ENCODE peak calls at places on chromosomes 3 and 15, in five cellular contexts. C is stimulated activated CD4-positive, alpha-beta T cell treated with anti-CD3 and anti-CD28 coated beads, Interleukin-4, amount 100 ng/mL, for 4 hours; L is tibial nerve; H is LHCN-M2; V is pancreas. D is an unnamed sample.

GRCh38 chr3:33372218-33373081 is 67.8 kb downstream of the UBP1 start:
- DNase-seq in C (peak), V (no peak), L (no peak), H (peak), D (peak)

GRCh38 chr15:96146711-96147110 is 183.8 kb upstream of the NR2F2 start:
- DNase-seq in H (peak), V (no peak), L (no peak), C (no peak), D (no peak)

GRCh38 chr3:113140876-113141275 is 70.5 kb upstream of the BOC start:
- DNase-seq in H (no peak), L (no peak), V (no peak), C (no peak), D (no peak)

GRCh38 chr3:14535616-14536015 is 4.5 kb downstream of the GRIP2 start:
- DNase-seq in L (no peak), H (no peak), V (no peak), C (no peak), D (no peak)

GRCh38 chr15:67100808-67101581 is 35.6 kb downstream of the SMAD3 start:
- DNase-seq in H (no peak), V (no peak), L (no peak), C (peak), D (no peak)

GRCh38 chr3:61236556-61236955 is 14.7 kb downstream of the FHIT start:
- DNase-seq in C (no peak), L (no peak), V (no peak), H (no peak), D (no peak)

GRCh38 chr15:77118787-77119410 is 48.0 kb upstream of the TSPAN3 start:
- DNase-seq in C (no peak), V (no peak), L (no peak), H (peak), D (peak)

GRCh38 chr15:76286231-76286879 is 24.9 kb downstream of the ETFA start:
- DNase-seq in L (no peak), V (no peak), C (no peak), H (no peak), D (no peak)

GRCh38 chr3:189966843-189967242 is 153.9 kb downstream of the P3H2 start:
- DNase-seq in L (no peak), V (no peak), H (no peak), C (no peak), D (no peak)

GRCh38 chr3:54578417-54578816 is 349.4 kb downstream of the LRTM1 start:
- DNase-seq in V (no peak), L (no peak), H (no peak), C (no peak), D (no peak)

GRCh38 chr15:31382693-31383005 is 56.0 kb downstream of the KLF13 start:
- DNase-seq in V (no peak), L (no peak), C (no peak), H (no peak), D (no peak)

GRCh38 chr3:128487813-128488635 is 5.0 kb downstream of the GATA2 start:
- DNase-seq in L (no peak), C (peak), H (peak), V (peak), D (peak)

GRCh38 chr3:81743096-81744025 is 18.1 kb downstream of the GBE1 start:
- DNase-seq in H (peak), C (no peak), V (no peak), L (no peak), D (peak)

GRCh38 chr3:177525987-177526712 is 328.9 kb upstream of the TBL1XR1 start:
- DNase-seq in V (no peak), L (no peak), H (peak), C (no peak), D (no peak)

GRCh38 chr3:154779571-154779970 is 300.5 kb upstream of the MME start:
- DNase-seq in V (no peak), C (no peak), H (peak), L (no peak), D (no peak)

GRCh38 chr3:140022061-140022781 is 87.2 kb downstream of the CLSTN2 start:
- DNase-seq in V (peak), C (no peak), H (no peak), L (no peak), D (no peak)

GRCh38 chr15:72889545-72889944 is 106.0 kb upstream of the ADPGK start:
- DNase-seq in H (no peak), L (no peak), V (no peak), C (no peak), D (no peak)

GRCh38 chr3:77815467-77815866 is 775.6 kb downstream of the ROBO2 start:
- DNase-seq in V (no peak), L (no peak), H (no peak), C (no peak), D (no peak)

GRCh38 chr3:185729335-185729715 is 95.5 kb downstream of the IGF2BP2 start:
- DNase-seq in L (no peak), H (peak), V (no peak), C (no peak), D (peak)

GRCh38 chr3:194283218-194284006 is 67.7 kb downstream of the CPN2 start:
- DNase-seq in L (no peak), C (no peak), V (no peak), H (no peak), D (no peak)

GRCh38 chr15:72599855-72600464 is 54.5 kb upstream of the GOLGA6B start:
- DNase-seq in C (no peak), H (peak), V (no peak), L (no peak), D (peak)

GRCh38 chr15:73370151-73370550 is 1.4 kb upstream of the HCN4 start:
- DNase-seq in V (no peak), C (no peak), L (no peak), H (no peak), D (no peak)

GRCh38 chr3:187679638-187680396 is 9.6 kb upstream of the SST start:
- DNase-seq in H (peak), C (peak), V (peak), L (peak), D (peak)

GRCh38 chr3:131903988-131904415 is 130.8 kb downstream of the CPNE4 start:
- DNase-seq in C (no peak), L (no peak), V (no peak), H (peak), D (peak)

GRCh38 chr3:138459619-138460535 is 25.5 kb downstream of the ESYT3 start:
- DNase-seq in H (peak), L (no peak), C (no peak), V (no peak), D (no peak)

GRCh38 chr3:138187296-138188012 is at the start of gene ARMC8:
- DNase-seq in L (no peak), V (peak), H (no peak), C (peak), D (peak)

GRCh38 chr3:8599146-8599545 is 45.5 kb downstream of the SSUH2 start:
- DNase-seq in H (no peak), C (no peak), L (no peak), V (no peak), D (no peak)

GRCh38 chr3:86937306-86937791 is 53.6 kb downstream of the VGLL3 start:
- DNase-seq in V (no peak), L (no peak), H (peak), C (no peak), D (peak)

GRCh38 chr3:122101646-122102045 is 46.5 kb downstream of the CD86 start:
- DNase-seq in H (peak), C (no peak), V (no peak), L (no peak), D (no peak)

GRCh38 chr3:72193768-72194463 is 409.0 kb upstream of the PROK2 start:
- DNase-seq in L (no peak), H (peak), V (no peak), C (no peak), D (no peak)

GRCh38 chr3:47362704-47363103 is 18.1 kb upstream of the PTPN23 start:
- DNase-seq in C (no peak), L (no peak), H (no peak), V (no peak), D (no peak)

GRCh38 chr3:44066806-44067205 is 174.9 kb upstream of the TOPAZ1 start:
- DNase-seq in C (no peak), L (no peak), H (peak), V (no peak), D (no peak)

GRCh38 chr3:173894-174293 is 22.7 kb upstream of the CHL1 start:
- DNase-seq in V (no peak), L (no peak), H (no peak), C (no peak), D (no peak)

GRCh38 chr3:27714101-27714526 is 8.0 kb downstream of the EOMES start:
- DNase-seq in V (no peak), L (no peak), H (no peak), C (no peak), D (no peak)

GRCh38 chr3:104102386-104102785 is 1264.3 kb upstream of the ALCAM start:
- DNase-seq in H (peak), V (no peak), L (no peak), C (no peak), D (peak)

GRCh38 chr15:66862111-66862815 is 160.2 kb downstream of the SMAD6 start:
- DNase-seq in V (no peak), H (peak), L (no peak), C (no peak), D (peak)

GRCh38 chr3:111541911-111542483 is at the start of gene CD96:
- DNase-seq in H (no peak), L (no peak), V (no peak), C (peak), D (no peak)

GRCh38 chr15:36172970-36173369 is 406.5 kb upstream of the CDIN1 start:
- DNase-seq in C (no peak), H (no peak), L (no peak), V (no peak), D (no peak)

D was measured in hepatic stellate cell.